ENCODE peak calls at places on chromosomes 13 and 19, in eight cellular contexts. U is astrocyte, M is GM12865, K is suprapubic skin, W is cardiac muscle cell, X is colonic mucosa, F is dorsolateral prefrontal cortex, L is tibial nerve. T is an unnamed sample.

GRCh38 chr19:18488403-18488723 is 33.5 kb downstream of the ELL start:
- DNase-seq in U (no peak), M (no peak), K (no peak), W (no peak), X (no peak), F (no peak), L (no peak), T (no peak)

GRCh38 chr19:41646589-41647204 is 19.8 kb upstream of the CEACAM4 start:
- DNase-seq in U (no peak), M (peak), K (no peak), W (peak), X (no peak), F (no peak), L (no peak), T (no peak)

GRCh38 chr13:101146101-101146898 is 270.0 kb downstream of the NALCN start:
- DNase-seq in U (peak), M (no peak), K (no peak), W (no peak), X (no peak), F (no peak), L (no peak), T (no peak)

GRCh38 chr19:53892301-53892980 is 10.4 kb downstream of the PRKCG start:
- DNase-seq in U (no peak), M (no peak), K (no peak), W (no peak), X (no peak), F (no peak), L (no peak), T (no peak)

GRCh38 chr13:110687736-110688135 is 18.2 kb downstream of the CARS2 start:
- DNase-seq in U (no peak), M (no peak), K (no peak), W (no peak), X (no peak), F (no peak), L (no peak), T (no peak)

GRCh38 chr19:48695743-48696352 is at the start of gene FUT2:
- DNase-seq in U (no peak), M (no peak), K (no peak), W (no peak), X (peak), F (no peak), L (no peak), T (no peak)

GRCh38 chr19:46736544-46737274 is 9.1 kb upstream of the FKRP start:
- DNase-seq in U (no peak), M (no peak), K (no peak), W (peak), X (no peak), F (no peak), L (no peak), T (no peak)

GRCh38 chr13:105918842-105919741 is 616.4 kb downstream of the EFNB2 start:
- DNase-seq in U (peak), M (no peak), K (no peak), W (peak), X (peak), F (no peak), L (no peak), T (no peak)

GRCh38 chr19:12864721-12865715 is 16.2 kb downstream of the DNASE2 start:
- DNase-seq in U (no peak), M (no peak), K (no peak), W (no peak), X (no peak), F (no peak), L (no peak), T (no peak)

GRCh38 chr19:45920458-45920857 is 5.9 kb upstream of the NANOS2 start:
- DNase-seq in U (no peak), M (no peak), K (no peak), W (no peak), X (no peak), F (no peak), L (no peak), T (no peak)

GRCh38 chr13:61275740-61276139 is 139.9 kb downstream of the PCDH20 start:
- DNase-seq in U (no peak), M (no peak), K (no peak), W (no peak), X (no peak), F (no peak), L (no peak), T (no peak)

GRCh38 chr19:2424686-2425621 is 2.4 kb downstream of the TIMM13 start:
- DNase-seq in U (peak), M (no peak), K (no peak), W (peak), X (no peak), F (peak), L (no peak), T (no peak)

GRCh38 chr13:77537302-77537919 is 1.9 kb downstream of the SCEL start:
- DNase-seq in U (peak), M (no peak), K (no peak), W (no peak), X (no peak), F (no peak), L (no peak), T (no peak)
- H3K4me3 ChIP-seq in U (no peak), M (no peak), K (no peak), W (no peak), X (no peak), F (no peak), L (no peak), T (no peak)

GRCh38 chr19:35155441-35155840 is 906 bp downstream of the FXYD5 start:
- DNase-seq in U (no peak), M (peak), K (no peak), W (no peak), X (no peak), F (no peak), L (no peak), T (no peak)

GRCh38 chr19:35151273-35152065 is 3.1 kb upstream of the FXYD5 start:
- DNase-seq in U (no peak), M (no peak), K (no peak), W (no peak), X (no peak), F (no peak), L (no peak), T (no peak)

GRCh38 chr19:35155981-35156672 is 1.6 kb downstream of the FXYD5 start:
- DNase-seq in U (no peak), M (no peak), K (no peak), W (no peak), X (no peak), F (no peak), L (no peak), T (no peak)

GRCh38 chr19:35154535-35155406 is at the start of gene FXYD5:
- DNase-seq in U (peak), M (peak), K (peak), W (peak), X (peak), F (no peak), L (no peak), T (no peak)

GRCh38 chr19:35153701-35154534 is 617 bp upstream of the FXYD5 start:
- DNase-seq in U (no peak), M (peak), K (peak), W (peak), X (peak), F (no peak), L (no peak), T (no peak)
- TF ChIP-seq CTCF in U (peak), M (peak), K (peak), W (peak), X (peak), F (no peak), L (peak), T (no peak)

DNA sequence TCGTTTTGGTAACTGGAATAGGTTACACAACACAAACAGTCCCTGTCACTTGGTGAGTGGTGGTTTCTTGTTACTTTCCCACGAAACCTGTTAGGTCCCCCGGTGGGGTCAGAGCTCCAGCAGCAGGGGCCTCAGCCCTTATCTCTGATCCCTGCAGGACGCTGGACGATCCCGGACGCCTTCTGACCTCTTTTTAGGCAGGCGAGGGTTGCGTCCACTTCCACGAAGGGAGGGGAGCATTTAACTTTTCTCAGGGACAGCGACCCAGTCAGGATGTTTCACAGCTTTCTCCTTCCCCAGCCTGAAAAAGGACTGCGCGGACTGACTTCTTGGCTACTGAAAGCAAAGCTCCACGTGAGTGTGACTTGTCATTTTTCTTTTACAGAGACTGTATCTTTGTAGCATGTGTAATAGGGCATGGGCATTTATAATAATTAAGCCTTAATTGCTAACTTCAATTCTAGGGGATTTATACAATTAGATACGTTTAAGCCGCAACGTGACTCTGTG is 715 bp downstream of the ZNF234 start:
- DNase-seq in U (peak), M (peak), K (no peak), W (peak), X (peak), F (no peak), L (no peak), T (no peak)
- H3K4me3 ChIP-seq in U (peak), M (peak), K (peak), W (peak), X (peak), F (peak), L (peak), T (peak)

DNA sequence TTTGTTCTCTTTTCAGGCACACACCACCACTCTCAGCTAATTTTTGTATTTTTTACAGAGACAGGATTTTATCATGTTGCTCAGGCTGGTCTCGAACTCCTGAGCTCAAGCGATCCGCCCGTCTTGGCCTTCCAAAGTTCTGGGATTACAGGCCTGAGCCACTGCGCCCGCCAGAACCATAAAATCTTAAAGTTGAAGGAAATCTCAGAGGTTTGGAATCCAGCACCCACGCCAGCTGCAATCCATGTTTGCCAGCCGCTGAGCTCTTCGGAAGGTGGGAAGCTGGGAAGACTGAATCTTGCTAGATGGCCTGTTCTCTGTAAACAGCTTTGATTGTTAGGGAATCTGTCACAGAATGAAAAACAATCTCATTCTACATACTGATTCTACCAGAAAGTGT is 38.5 kb downstream of the SPATA13 start:
- DNase-seq in U (no peak), M (no peak), K (no peak), W (no peak), X (no peak), F (no peak), L (no peak), T (no peak)
- TF ChIP-seq CTCF in U (no peak), M (no peak), K (no peak), W (no peak), X (no peak), F (no peak), L (no peak), T (no peak)

DNA sequence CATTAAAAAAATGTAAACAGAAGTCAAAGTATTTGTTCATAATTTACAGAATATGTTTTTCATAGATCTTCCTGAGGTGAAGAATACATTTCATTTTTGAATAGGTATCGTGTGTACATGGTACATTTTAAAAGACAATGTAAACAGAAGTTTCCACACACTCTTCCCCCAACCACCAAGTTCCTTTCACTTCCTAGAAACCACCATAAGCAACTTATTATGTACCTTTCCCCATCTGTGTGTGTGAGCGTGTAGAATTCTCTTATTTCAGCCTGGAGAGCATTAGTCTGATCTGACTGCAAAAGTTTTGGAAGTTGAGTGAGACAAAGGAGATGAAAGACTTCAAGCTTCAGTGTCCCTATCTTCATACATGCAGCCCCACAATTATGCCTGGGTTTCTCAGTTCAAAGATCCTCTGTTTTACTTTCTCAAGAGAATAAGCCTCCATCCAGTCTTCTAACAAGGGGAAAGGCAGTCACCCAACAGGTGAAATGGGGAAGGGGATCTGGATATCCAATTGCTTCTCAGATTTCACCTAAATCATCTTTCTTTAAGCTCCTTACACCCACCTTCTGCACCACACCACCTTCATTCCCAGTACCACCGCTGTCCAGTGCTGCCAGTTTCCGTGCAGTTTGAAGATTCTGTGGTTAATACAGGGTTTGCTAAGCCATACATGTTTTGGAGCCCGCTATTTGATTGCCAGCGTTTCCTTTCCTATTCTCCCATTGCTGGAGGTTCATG is 2.1 kb downstream of the TEX30 start:
- DNase-seq in U (no peak), M (no peak), K (no peak), W (no peak), X (no peak), F (no peak), L (no peak), T (no peak)
- H3K4me3 ChIP-seq in U (no peak), M (no peak), K (no peak), W (no peak), X (no peak), F (no peak), L (no peak), T (no peak)